ENCODE peak calls at places on chromosome 11, in four cellular contexts. T, F, I and U are unnamed samples.

GRCh38 chr11:111466615-111467014 is 45.6 kb downstream of the BTG4 start:
- DNase-seq in T (no peak), F (no peak), I (no peak), U (no peak)

GRCh38 chr11:77993902-77994301 is 566 bp downstream of the INTS4 start:
- DNase-seq in T (peak), F (no peak), I (no peak), U (no peak)

GRCh38 chr11:133163463-133164419 is 368.6 kb downstream of the OPCML start:
- DNase-seq in T (peak), F (peak), I (no peak), U (peak)

GRCh38 chr11:69891421-69892236 is 72.4 kb upstream of the FGF3 start:
- DNase-seq in T (no peak), F (no peak), I (no peak), U (no peak)

GRCh38 chr11:131616456-131616855 is 246.0 kb downstream of the NTM start:
- DNase-seq in T (no peak), F (no peak), I (no peak), U (no peak)

GRCh38 chr11:11977206-11977938 is 31.1 kb downstream of the DKK3 start:
- DNase-seq in T (no peak), F (peak), I (peak), U (peak)

GRCh38 chr11:57311109-57311936 is 13.4 kb downstream of the TNKS1BP1 start:
- DNase-seq in T (no peak), F (peak), I (peak), U (peak)

GRCh38 chr11:72338266-72338665 is 94.3 kb upstream of the PHOX2A start:
- DNase-seq in T (no peak), F (no peak), I (no peak), U (no peak)

GRCh38 chr11:11579012-11579755 is 42.6 kb downstream of the GALNT18 start:
- DNase-seq in T (no peak), F (no peak), I (peak), U (no peak)

GRCh38 chr11:108224908-108225786 is 2.3 kb downstream of the ATM start:
- DNase-seq in T (peak), F (no peak), I (no peak), U (no peak)

GRCh38 chr11:82960000-82960778 is 58.7 kb downstream of the DDIAS start:
- DNase-seq in T (peak), F (no peak), I (no peak), U (no peak)

GRCh38 chr11:23502821-23503220 is 642.5 kb upstream of the CCDC179 start:
- DNase-seq in T (no peak), F (no peak), I (no peak), U (no peak)

GRCh38 chr11:117704416-117705150 is 92.4 kb downstream of the DSCAML1 start:
- DNase-seq in T (no peak), F (no peak), I (no peak), U (no peak)

GRCh38 chr11:130180896-130181294 is 21.3 kb downstream of the ST14 start:
- DNase-seq in T (no peak), F (no peak), I (no peak), U (no peak)

GRCh38 chr11:69820441-69820840 is 1.2 kb upstream of the FGF3 start:
- DNase-seq in T (no peak), F (no peak), I (no peak), U (no peak)

GRCh38 chr11:26399336-26399735 is 67.4 kb downstream of the ANO3 start:
- DNase-seq in T (no peak), F (no peak), I (no peak), U (no peak)

GRCh38 chr11:18312663-18313420 is 9.1 kb downstream of the HPS5 start:
- DNase-seq in T (no peak), F (no peak), I (no peak), U (peak)

GRCh38 chr11:13110929-13111812 is 102.1 kb downstream of the RASSF10 start:
- DNase-seq in T (no peak), F (peak), I (no peak), U (no peak)

GRCh38 chr11:70580036-70580805 is 181.9 kb downstream of the CTTN start:
- DNase-seq in T (no peak), F (no peak), I (no peak), U (no peak)

GRCh38 chr11:45959851-45960250 is 37.4 kb downstream of the LARGE2 start:
- DNase-seq in T (no peak), F (no peak), I (no peak), U (no peak)

GRCh38 chr11:45288395-45288794 is 2.3 kb upstream of the SYT13 start:
- DNase-seq in T (no peak), F (no peak), I (peak), U (no peak)

GRCh38 chr11:110777765-110778164 is 65.5 kb upstream of the ARHGAP20 start:
- DNase-seq in T (no peak), F (no peak), I (no peak), U (peak)

GRCh38 chr11:65120831-65121230 is 1.1 kb downstream of the FAU start:
- DNase-seq in T (no peak), F (no peak), I (no peak), U (no peak)
- H3K4me3 ChIP-seq in T (peak), F (peak), I (peak), U (peak)

GRCh38 chr11:75326439-75326810 is 25.0 kb downstream of the ARRB1 start:
- DNase-seq in T (no peak), F (no peak), I (no peak), U (no peak)

GRCh38 chr11:75324740-75325139 is 26.7 kb downstream of the ARRB1 start:
- DNase-seq in T (no peak), F (no peak), I (no peak), U (no peak)

GRCh38 chr11:75324189-75324588 is 27.3 kb downstream of the ARRB1 start:
- DNase-seq in T (no peak), F (no peak), I (no peak), U (no peak)

GRCh38 chr11:75325713-75326438 is 25.6 kb downstream of the ARRB1 start:
- DNase-seq in T (no peak), F (peak), I (peak), U (peak)

GRCh38 chr11:75323609-75324008 is 27.9 kb downstream of the ARRB1 start:
- DNase-seq in T (no peak), F (no peak), I (no peak), U (no peak)
- TF ChIP-seq CTCF in T (no peak), F (no peak), I (no peak), U (no peak)

GRCh38 chr11:85848556-85848955 is 6.6 kb upstream of the CCDC83 start:
- DNase-seq in T (no peak), F (no peak), I (no peak), U (no peak)

GRCh38 chr11:85855341-85855656 is at the start of gene CCDC83:
- DNase-seq in T (no peak), F (no peak), I (no peak), U (no peak)

GRCh38 chr11:85854557-85855340 is 434 bp upstream of the CCDC83 start:
- DNase-seq in T (peak), F (peak), I (peak), U (peak)

GRCh38 chr11:85857098-85857497 is 1.9 kb downstream of the CCDC83 start:
- DNase-seq in T (no peak), F (no peak), I (no peak), U (no peak)

DNA sequence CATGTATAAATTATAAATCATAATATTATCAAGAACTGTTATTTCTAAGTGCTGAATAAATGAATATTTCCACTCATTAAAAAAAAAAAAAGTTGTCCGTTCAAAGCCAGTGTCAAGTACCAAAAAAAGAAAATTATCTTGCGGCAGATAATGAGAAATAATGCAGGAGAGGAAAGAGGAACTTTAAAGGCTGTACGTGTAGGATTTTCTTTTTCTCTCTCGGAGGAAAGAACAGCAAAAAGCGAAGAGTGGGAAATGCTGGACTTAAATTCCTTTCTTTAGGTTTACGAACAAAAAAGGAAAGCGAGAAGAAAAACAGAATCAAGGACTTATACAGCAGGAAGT is 999 bp upstream of the CCDC83 start:
- DNase-seq in T (no peak), F (no peak), I (no peak), U (no peak)
- H3K4me3 ChIP-seq in T (peak), F (peak), I (peak), U (peak)

DNA sequence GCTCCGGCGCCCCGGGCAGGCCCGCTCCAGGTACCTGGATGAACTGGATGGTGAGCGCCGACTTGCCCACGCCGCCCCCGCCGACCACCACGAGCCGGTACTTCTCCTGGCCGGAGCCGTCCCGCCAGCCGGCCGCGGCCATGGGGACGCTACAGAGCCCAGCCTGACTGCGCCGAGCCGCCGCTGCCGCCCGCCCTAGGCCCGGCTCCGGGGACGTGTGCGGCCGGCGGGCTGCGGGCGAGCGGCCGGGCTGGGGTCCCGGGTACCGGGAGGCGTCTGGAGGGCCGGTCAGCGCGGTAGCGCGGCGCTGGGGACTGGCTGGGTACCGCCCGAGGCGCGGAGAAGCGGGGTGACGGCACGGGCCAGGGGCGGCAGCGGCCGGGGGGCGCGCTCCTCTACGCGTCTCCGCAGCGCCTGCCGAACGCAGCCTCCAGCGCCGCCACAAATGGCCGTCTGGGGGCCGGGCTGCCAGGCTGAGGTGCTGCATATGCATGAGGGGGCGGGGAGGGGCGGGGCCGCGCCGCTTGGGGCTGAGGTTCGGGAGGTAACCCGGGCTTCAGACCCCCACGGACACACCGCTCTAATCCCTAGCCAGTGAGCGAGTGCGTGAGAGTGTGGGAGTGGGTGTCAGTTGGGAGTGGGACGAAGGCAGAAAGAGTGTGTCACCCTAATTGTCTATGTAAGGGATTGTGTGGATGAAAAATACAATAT is at the start of gene RRAS2:
- DNase-seq in T (no peak), F (no peak), I (peak), U (peak)
- TF ChIP-seq CTCF in T (no peak), F (no peak), I (no peak), U (no peak)